ENCODE peak calls at places on chromosomes 1 and 21, in six cellular contexts. Y, A, H, L, E and G are unnamed samples.

GRCh38 chr1:25486602-25487001 is 55.9 kb downstream of the MACO1 start:
- DNase-seq in L (no peak), E (no peak), H (no peak), Y (no peak), A (no peak), G (no peak)

GRCh38 chr1:13799502-13800283 is 99.7 kb downstream of the PRDM2 start:
- DNase-seq in Y (no peak), A (no peak), E (no peak), H (no peak), L (no peak), G (no peak)

GRCh38 chr1:208326033-208326432 is 81.8 kb upstream of the PLXNA2 start:
- DNase-seq in H (no peak), L (no peak), E (no peak), Y (no peak), A (no peak), G (no peak)

GRCh38 chr1:176199707-176200106 is 7.4 kb downstream of the COP1 start:
- DNase-seq in E (no peak), L (no peak), Y (no peak), A (no peak), H (no peak), G (no peak)

GRCh38 chr21:35324372-35325220 is 275.5 kb upstream of the RUNX1 start:
- DNase-seq in H (no peak), L (peak; percentile 30), E (peak; percentile 63), Y (no peak), A (peak; percentile 2), G (no peak)

GRCh38 chr1:147600119-147601111 is 59.1 kb downstream of the BCL9 start:
- DNase-seq in E (no peak), Y (no peak), A (no peak), H (no peak), L (no peak), G (no peak)

GRCh38 chr21:35015435-35016024 is 33.6 kb downstream of the RUNX1 start:
- DNase-seq in A (no peak), E (no peak), L (no peak), Y (no peak), H (no peak), G (no peak)

GRCh38 chr1:83053446-83053845 is 945.5 kb downstream of the TTLL7 start:
- DNase-seq in A (no peak), H (no peak), Y (no peak), L (no peak), E (no peak), G (no peak)

GRCh38 chr1:42937836-42938595 is 20.7 kb downstream of the SLC2A1 start:
- DNase-seq in Y (no peak), A (no peak), E (no peak), L (no peak), H (peak; percentile 76), G (no peak)

GRCh38 chr1:41802532-41803501 is 115.9 kb downstream of the HIVEP3 start:
- DNase-seq in E (peak; percentile 82), A (peak; percentile 42), H (peak; percentile 87), Y (no peak), L (no peak), G (no peak)

GRCh38 chr1:24142546-24143431 is at the start of gene IL22RA1:
- DNase-seq in L (no peak), H (no peak), E (no peak), Y (no peak), A (no peak), G (no peak)
- H3K4me3 ChIP-seq in L (peak within 1 kb of the TSS; percentile 32), H (no peak within 1 kb of the TSS), E (peak within 1 kb of the TSS; percentile 55), Y (peak within 1 kb of the TSS; percentile 79), A (peak within 1 kb of the TSS; percentile 61), G (peak within 1 kb of the TSS; percentile 46)

GRCh38 chr1:113456967-113457366 is 66.7 kb downstream of the MAGI3 start:
- DNase-seq in E (no peak), Y (peak; percentile 72), H (no peak), A (peak; percentile 15), L (peak; percentile 79), G (peak; percentile 83)
- H3K4me3 ChIP-seq in E (no peak overlapping the region), Y (peak overlapping the region; percentile 23), H (no peak overlapping the region), A (no peak overlapping the region), L (no peak overlapping the region), G (no peak overlapping the region)

GRCh38 chr1:67847466-67847865 is 14.2 kb upstream of the GNG12 start:
- DNase-seq in E (no peak), L (no peak), Y (no peak), A (no peak), H (no peak), G (no peak)

GRCh38 chr1:67850151-67850551 is 16.9 kb upstream of the GNG12 start:
- DNase-seq in H (no peak), L (no peak), Y (no peak), A (no peak), E (no peak), G (no peak)

GRCh38 chr1:67853704-67854103 is 20.4 kb upstream of the GNG12 start:
- DNase-seq in L (peak; percentile 64), H (no peak), A (no peak), Y (no peak), E (peak; percentile 50), G (no peak)

GRCh38 chr1:67851800-67852199 is 18.5 kb upstream of the GNG12 start:
- DNase-seq in H (no peak), A (no peak), L (no peak), Y (no peak), E (no peak), G (no peak)

GRCh38 chr1:67850611-67851075 is 17.4 kb upstream of the GNG12 start:
- DNase-seq in A (peak; percentile 36), H (no peak), L (peak; percentile 68), Y (peak; percentile 64), E (peak; percentile 87), G (no peak)
- H3K4me3 ChIP-seq in A (no peak overlapping the region), H (no peak overlapping the region), L (no peak overlapping the region), Y (no peak overlapping the region), E (no peak overlapping the region), G (no peak overlapping the region)

DNA sequence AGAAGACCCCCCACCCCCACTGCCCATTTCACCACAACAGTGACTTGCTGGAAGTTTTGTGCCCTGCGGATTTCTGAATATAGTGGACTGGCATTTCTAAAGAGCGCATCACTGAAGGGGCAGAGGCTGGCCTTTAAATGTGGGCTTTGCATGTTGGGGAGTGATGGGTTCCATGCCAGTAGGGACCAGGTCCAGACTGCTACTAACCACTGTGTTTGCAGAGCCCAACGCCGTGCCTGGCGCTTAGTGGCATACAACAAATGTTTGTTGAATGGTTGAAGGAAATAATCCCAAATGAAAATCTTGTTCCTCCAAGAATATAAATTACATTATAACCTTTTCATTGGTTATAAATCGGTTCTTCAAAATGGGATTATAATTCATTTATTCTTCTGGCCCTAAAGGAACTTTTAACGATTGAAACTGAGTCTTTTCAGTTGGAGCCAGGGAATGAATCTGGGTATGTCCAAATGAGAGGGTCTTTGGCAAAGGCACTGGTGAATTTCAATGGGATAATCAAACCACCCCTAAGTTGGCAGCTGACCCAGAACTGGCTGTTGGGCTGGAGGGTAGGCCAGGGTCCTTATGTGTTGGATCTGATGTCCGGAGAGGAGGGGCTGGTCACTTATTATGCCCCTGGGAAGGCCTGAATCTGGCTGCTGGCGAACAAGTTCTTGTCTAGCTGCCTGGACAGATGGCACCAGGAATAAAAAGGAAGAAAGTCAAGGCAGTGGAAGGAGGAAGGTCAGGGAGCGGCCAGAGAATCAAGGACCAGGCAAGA is 13.8 kb upstream of the SDHB start:
- DNase-seq in H (no peak), A (no peak), E (no peak), L (no peak), Y (no peak), G (no peak)
- H3K4me3 ChIP-seq in H (no peak overlapping the region), A (no peak overlapping the region), E (no peak overlapping the region), L (no peak overlapping the region), Y (no peak overlapping the region), G (no peak overlapping the region)

DNA sequence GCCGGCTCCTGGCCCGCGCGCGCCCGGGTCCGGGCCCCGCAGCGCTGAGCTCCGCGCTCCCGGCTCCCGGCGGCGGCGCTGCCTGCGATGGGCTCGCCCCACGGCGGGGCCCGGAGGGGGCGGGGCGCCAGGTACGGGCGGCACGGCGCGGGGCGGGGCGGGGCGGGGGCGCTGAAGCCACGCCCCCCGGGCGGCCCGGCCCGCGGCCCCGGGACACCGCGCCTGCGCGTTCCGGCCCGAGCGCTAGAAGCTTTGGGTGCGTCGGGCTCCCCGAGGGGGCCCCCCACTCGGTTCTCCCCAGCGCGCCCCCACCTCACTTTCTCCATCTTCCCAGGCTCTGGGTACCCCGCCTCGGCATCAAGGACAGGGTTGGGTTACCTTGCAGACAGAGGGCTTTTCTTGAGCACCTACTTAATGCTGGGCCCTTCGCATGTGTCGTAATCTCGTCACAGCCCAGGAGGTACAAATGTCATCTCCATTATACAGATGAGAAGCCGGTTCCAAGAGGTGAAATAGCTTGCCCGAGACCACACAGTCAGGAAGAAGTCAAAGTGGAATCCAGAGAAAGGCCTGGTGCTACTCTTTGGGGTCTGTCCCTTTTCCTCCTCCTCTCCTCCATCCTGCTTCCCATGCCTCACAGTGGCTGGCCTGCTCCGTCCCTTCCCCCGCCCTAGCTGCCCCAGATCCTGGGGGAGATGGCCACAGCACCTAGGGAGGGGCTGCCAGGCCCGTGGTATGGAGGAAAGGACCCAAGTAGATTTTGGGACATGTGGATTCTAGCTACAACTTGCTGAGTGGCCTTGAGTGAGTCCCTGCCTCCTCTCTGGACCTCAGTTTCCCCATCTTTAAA is 46.5 kb downstream of the RAP1GAP start:
- DNase-seq in L (no peak), A (no peak), Y (no peak), E (no peak), H (no peak), G (no peak)
- H3K4me3 ChIP-seq in L (peak overlapping the region; percentile 24), A (no peak overlapping the region), Y (peak overlapping the region; percentile 38), E (no peak overlapping the region), H (peak overlapping the region; percentile 16), G (peak overlapping the region; percentile 37)

DNA sequence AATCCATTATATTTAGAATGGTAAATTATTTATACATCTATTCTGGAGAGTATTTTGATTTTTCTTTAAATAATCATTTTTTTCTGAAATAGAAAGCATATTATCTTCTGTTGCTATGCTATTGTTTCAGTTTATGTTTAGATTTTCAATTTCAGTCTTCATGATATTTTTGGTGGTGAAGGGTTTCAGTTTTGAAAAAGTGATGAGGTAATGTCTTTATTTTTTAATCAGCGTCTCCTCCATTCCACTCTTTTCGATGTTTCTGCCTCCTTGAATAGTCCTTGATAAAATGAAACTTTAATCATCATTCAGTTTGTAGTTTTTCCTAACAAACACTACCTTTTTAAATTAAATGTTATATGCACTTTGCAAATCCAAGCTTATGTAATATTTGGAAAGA is 428.6 kb downstream of the PTPRC start:
- DNase-seq in L (no peak), Y (no peak), A (no peak), H (no peak), E (no peak), G (no peak)
- H3K4me3 ChIP-seq in L (no peak overlapping the region), Y (no peak overlapping the region), A (no peak overlapping the region), H (no peak overlapping the region), E (no peak overlapping the region), G (no peak overlapping the region)

GRCh38 chr1:113751516-113751915 is 7.8 kb downstream of the PHTF1 start:
- DNase-seq in H (no peak), E (no peak), Y (no peak), A (no peak), L (no peak), G (no peak)

GRCh38 chr1:113759341-113760101 is at the start of gene PHTF1:
- DNase-seq in A (peak; percentile 23), L (no peak), H (peak; percentile 95), E (peak; percentile 85), Y (no peak), G (peak; percentile 51)

GRCh38 chr1:113760102-113760804 is 967 bp upstream of the PHTF1 start:
- DNase-seq in E (no peak), Y (no peak), H (no peak), A (no peak), L (no peak), G (no peak)

GRCh38 chr1:113758631-113759340 is 500 bp downstream of the PHTF1 start:
- DNase-seq in A (peak; percentile 23), Y (no peak), E (peak; percentile 82), L (no peak), H (peak; percentile 94), G (no peak)

GRCh38 chr1:113756461-113756860 is 2.8 kb downstream of the PHTF1 start:
- DNase-seq in L (no peak), E (no peak), H (no peak), A (no peak), Y (no peak), G (no peak)
- H3K4me3 ChIP-seq in L (no peak overlapping the region), E (no peak overlapping the region), H (no peak overlapping the region), A (no peak overlapping the region), Y (no peak overlapping the region), G (no peak overlapping the region)